ENCODE peak calls at places on chromosomes 2 and 18, in four cellular contexts. L is GM03348, K is SHP77, P is astrocyte of the spinal cord. A is an unnamed sample.

GRCh38 chr2:28661589-28662001 is 90.0 kb upstream of the PPP1CB start:
- DNase-seq in K (peak), P (peak), L (peak), A (no peak)

GRCh38 chr18:13576598-13576997 is 149.8 kb downstream of the FAM210A start:
- DNase-seq in K (no peak), P (no peak), L (no peak), A (no peak)

GRCh38 chr18:63774511-63774910 is 707 bp upstream of the SERPINB7 start:
- DNase-seq in P (no peak), K (no peak), L (no peak), A (no peak)

GRCh38 chr2:74436804-74437695 is 4.7 kb downstream of the RTKN start:
- DNase-seq in K (no peak), P (peak), L (no peak), A (no peak)

GRCh38 chr2:88540346-88540745 is 86.9 kb downstream of the EIF2AK3 start:
- DNase-seq in K (no peak), L (peak), P (no peak), A (no peak)

GRCh38 chr2:42809131-42809875 is 16.9 kb upstream of the HAAO start:
- DNase-seq in L (no peak), K (peak), P (peak), A (peak)

GRCh38 chr18:48186084-48186798 is 222.9 kb downstream of the ZBTB7C start:
- DNase-seq in L (no peak), P (no peak), K (no peak), A (no peak)

GRCh38 chr2:53108246-53108645 is 659.4 kb upstream of the CHAC2 start:
- DNase-seq in P (no peak), L (no peak), K (no peak), A (no peak)

GRCh38 chr2:164205347-164205746 is 415.9 kb downstream of the GRB14 start:
- DNase-seq in P (peak), L (peak), K (peak), A (no peak)

GRCh38 chr2:88874063-88874657 is 182.7 kb downstream of the RPIA start:
- DNase-seq in K (peak), P (peak), L (peak), A (no peak)

GRCh38 chr2:6352906-6353515 is 512.7 kb downstream of the CMPK2 start:
- DNase-seq in L (peak), P (peak), K (peak), A (no peak)

GRCh38 chr2:75324716-75325291 is 125.5 kb upstream of the TACR1 start:
- DNase-seq in L (no peak), P (no peak), K (no peak), A (no peak)

GRCh38 chr2:69047625-69048145 is 34.7 kb downstream of the ANTXR1 start:
- DNase-seq in K (no peak), L (no peak), P (no peak), A (no peak)

GRCh38 chr18:37778417-37779165 is 213.0 kb upstream of the CELF4 start:
- DNase-seq in P (peak), K (peak), L (peak), A (peak)

GRCh38 chr2:96098900-96099590 is 17.3 kb downstream of the ADRA2B start:
- DNase-seq in K (no peak), P (no peak), L (no peak), A (no peak)

GRCh38 chr2:2683581-2683980 is 352.5 kb upstream of the MYT1L start:
- DNase-seq in P (no peak), L (no peak), K (peak), A (no peak)

GRCh38 chr2:36458106-36458505 is 102.5 kb downstream of the CRIM1 start:
- DNase-seq in K (no peak), P (no peak), L (no peak), A (no peak)

GRCh38 chr2:40451926-40452605 is at the start of gene SLC8A1:
- DNase-seq in P (no peak), L (peak), K (no peak), A (peak)

GRCh38 chr18:61832858-61833257 is 59.9 kb downstream of the RNF152 start:
- DNase-seq in P (no peak), K (no peak), L (no peak), A (no peak)

GRCh38 chr2:40332096-40332826 is 119.6 kb downstream of the SLC8A1 start:
- DNase-seq in P (peak), L (peak), K (no peak), A (no peak)